ENCODE peak calls at places on chromosomes 4 and X, in seven cellular contexts. One of them, this sample, is unnamed.

GRCh38 chr4:52059372-52059771 is 8.3 kb downstream of the SPATA18 start:
- DNase-seq in sigmoid colon: no peak
- DNase-seq in HCT116: no peak
- DNase-seq in brain microvascular endothelial cell: no peak
- DNase-seq in fibroblast of mammary gland: peak; percentile 82
- DNase-seq in cardiac muscle cell: no peak
- DNase-seq in choroid plexus epithelial cell: peak; percentile 67
- DNase-seq in this sample: no peak

GRCh38 chr4:129240816-129241215 is 144.9 kb downstream of the C4orf33 start:
- DNase-seq in sigmoid colon: no peak
- DNase-seq in HCT116: no peak
- DNase-seq in brain microvascular endothelial cell: peak; percentile 35
- DNase-seq in fibroblast of mammary gland: peak; percentile 70
- DNase-seq in cardiac muscle cell: no peak
- DNase-seq in choroid plexus epithelial cell: peak; percentile 32
- DNase-seq in this sample: no peak

GRCh38 chr4:158824425-158825274 is 55.8 kb downstream of the FNIP2 start:
- DNase-seq in sigmoid colon: no peak
- DNase-seq in HCT116: no peak
- DNase-seq in brain microvascular endothelial cell: peak; percentile 55
- DNase-seq in fibroblast of mammary gland: peak; percentile 47
- DNase-seq in cardiac muscle cell: peak; percentile 37
- DNase-seq in choroid plexus epithelial cell: peak; percentile 37
- DNase-seq in this sample: no peak

GRCh38 chr4:56910172-56910967 is 2.7 kb downstream of the REST start:
- DNase-seq in sigmoid colon: no peak
- DNase-seq in HCT116: no peak
- DNase-seq in brain microvascular endothelial cell: no peak
- DNase-seq in fibroblast of mammary gland: no peak
- DNase-seq in cardiac muscle cell: peak; percentile 18
- DNase-seq in choroid plexus epithelial cell: no peak
- DNase-seq in this sample: no peak

GRCh38 chr4:56958111-56958517 is 19.3 kb downstream of the NOA1 start:
- DNase-seq in sigmoid colon: peak; percentile 96
- DNase-seq in HCT116: no peak
- DNase-seq in brain microvascular endothelial cell: peak; percentile 97
- DNase-seq in fibroblast of mammary gland: peak; percentile 99
- DNase-seq in cardiac muscle cell: no peak
- DNase-seq in choroid plexus epithelial cell: peak; percentile 99
- DNase-seq in this sample: no peak

GRCh38 chrX:13077168-13077567 is 32.7 kb upstream of the FAM9C start:
- DNase-seq in sigmoid colon: no peak
- DNase-seq in HCT116: no peak
- DNase-seq in brain microvascular endothelial cell: no peak
- DNase-seq in fibroblast of mammary gland: peak; percentile 19
- DNase-seq in cardiac muscle cell: no peak
- DNase-seq in choroid plexus epithelial cell: peak; percentile 13
- DNase-seq in this sample: no peak

GRCh38 chr4:109803924-109804571 is 2.2 kb upstream of the CFI start:
- DNase-seq in sigmoid colon: no peak
- DNase-seq in HCT116: peak; percentile 51
- DNase-seq in brain microvascular endothelial cell: peak; percentile 36
- DNase-seq in fibroblast of mammary gland: peak; percentile 55
- DNase-seq in cardiac muscle cell: peak; percentile 23
- DNase-seq in choroid plexus epithelial cell: peak; percentile 79
- DNase-seq in this sample: peak; percentile 66

GRCh38 chrX:101390664-101391525 is at the start of gene RPL36A:
- DNase-seq in sigmoid colon: peak; percentile 92
- DNase-seq in HCT116: peak; percentile 78
- DNase-seq in brain microvascular endothelial cell: peak; percentile 84
- DNase-seq in fibroblast of mammary gland: peak; percentile 90
- DNase-seq in cardiac muscle cell: peak; percentile 92
- DNase-seq in choroid plexus epithelial cell: peak; percentile 92
- DNase-seq in this sample: peak; percentile 95

GRCh38 chrX:110454336-110454735 is 95.7 kb downstream of the RTL9 start:
- DNase-seq in sigmoid colon: no peak
- DNase-seq in HCT116: no peak
- DNase-seq in brain microvascular endothelial cell: no peak
- DNase-seq in fibroblast of mammary gland: no peak
- DNase-seq in cardiac muscle cell: no peak
- DNase-seq in choroid plexus epithelial cell: no peak
- DNase-seq in this sample: no peak

GRCh38 chrX:38871129-38872029 is 70.1 kb downstream of the MID1IP1 start:
- DNase-seq in sigmoid colon: no peak
- DNase-seq in HCT116: no peak
- DNase-seq in brain microvascular endothelial cell: no peak
- DNase-seq in fibroblast of mammary gland: no peak
- DNase-seq in cardiac muscle cell: no peak
- DNase-seq in choroid plexus epithelial cell: no peak
- DNase-seq in this sample: no peak

GRCh38 chrX:46551494-46552128 is 6.4 kb upstream of the ZNF674 start:
- DNase-seq in sigmoid colon: no peak
- DNase-seq in HCT116: no peak
- DNase-seq in brain microvascular endothelial cell: peak; percentile 77
- DNase-seq in fibroblast of mammary gland: peak; percentile 24
- DNase-seq in cardiac muscle cell: no peak
- DNase-seq in choroid plexus epithelial cell: peak; percentile 66
- DNase-seq in this sample: no peak

GRCh38 chr4:152917533-152918395 is 18.4 kb upstream of the FHDC1 start:
- DNase-seq in sigmoid colon: no peak
- DNase-seq in HCT116: no peak
- DNase-seq in brain microvascular endothelial cell: no peak
- DNase-seq in fibroblast of mammary gland: no peak
- DNase-seq in cardiac muscle cell: no peak
- DNase-seq in choroid plexus epithelial cell: no peak
- DNase-seq in this sample: no peak

GRCh38 chr4:169148851-169149250 is 121.9 kb downstream of the SH3RF1 start:
- DNase-seq in sigmoid colon: no peak
- DNase-seq in HCT116: no peak
- DNase-seq in brain microvascular endothelial cell: no peak
- DNase-seq in fibroblast of mammary gland: no peak
- DNase-seq in cardiac muscle cell: no peak
- DNase-seq in choroid plexus epithelial cell: no peak
- DNase-seq in this sample: no peak

GRCh38 chr4:25810815-25811690 is 51.7 kb downstream of the SEL1L3 start:
- DNase-seq in sigmoid colon: no peak
- DNase-seq in HCT116: no peak
- DNase-seq in brain microvascular endothelial cell: peak; percentile 37
- DNase-seq in fibroblast of mammary gland: peak; percentile 72
- DNase-seq in cardiac muscle cell: peak; percentile 12
- DNase-seq in choroid plexus epithelial cell: peak; percentile 67
- DNase-seq in this sample: no peak

GRCh38 chr4:162793004-162793403 is 373.7 kb downstream of the NAF1 start:
- DNase-seq in sigmoid colon: no peak
- DNase-seq in HCT116: no peak
- DNase-seq in brain microvascular endothelial cell: no peak
- DNase-seq in fibroblast of mammary gland: no peak
- DNase-seq in cardiac muscle cell: no peak
- DNase-seq in choroid plexus epithelial cell: peak; percentile 38
- DNase-seq in this sample: no peak

GRCh38 chr4:128379860-128380259 is 92.2 kb upstream of the PGRMC2 start:
- DNase-seq in sigmoid colon: no peak
- DNase-seq in HCT116: no peak
- DNase-seq in brain microvascular endothelial cell: peak; percentile 14
- DNase-seq in fibroblast of mammary gland: peak; percentile 42
- DNase-seq in cardiac muscle cell: peak; percentile 38
- DNase-seq in choroid plexus epithelial cell: peak; percentile 71
- DNase-seq in this sample: peak; percentile 28

GRCh38 chr4:21467551-21467950 is 481.0 kb downstream of the KCNIP4 start:
- DNase-seq in sigmoid colon: no peak
- DNase-seq in HCT116: no peak
- DNase-seq in brain microvascular endothelial cell: no peak
- DNase-seq in fibroblast of mammary gland: no peak
- DNase-seq in cardiac muscle cell: no peak
- DNase-seq in choroid plexus epithelial cell: no peak
- DNase-seq in this sample: no peak

GRCh38 chrX:18047440-18047940 is 173.2 kb downstream of the BEND2 start:
- DNase-seq in sigmoid colon: no peak
- DNase-seq in HCT116: no peak
- DNase-seq in brain microvascular endothelial cell: no peak
- DNase-seq in fibroblast of mammary gland: no peak
- DNase-seq in cardiac muscle cell: no peak
- DNase-seq in choroid plexus epithelial cell: no peak
- DNase-seq in this sample: no peak

GRCh38 chr4:112557676-112558411 is 41.9 kb upstream of the NEUROG2 start:
- DNase-seq in sigmoid colon: no peak
- DNase-seq in HCT116: no peak
- DNase-seq in brain microvascular endothelial cell: no peak
- DNase-seq in fibroblast of mammary gland: no peak
- DNase-seq in cardiac muscle cell: no peak
- DNase-seq in choroid plexus epithelial cell: peak; percentile 93
- DNase-seq in this sample: no peak

GRCh38 chr4:7206385-7206784 is 14.0 kb downstream of the SORCS2 start:
- DNase-seq in sigmoid colon: no peak
- DNase-seq in HCT116: no peak
- DNase-seq in brain microvascular endothelial cell: peak; percentile 80
- DNase-seq in fibroblast of mammary gland: peak; percentile 78
- DNase-seq in cardiac muscle cell: no peak
- DNase-seq in choroid plexus epithelial cell: peak; percentile 69
- DNase-seq in this sample: no peak

GRCh38 chr4:138609943-138610350 is 367.8 kb upstream of the SLC7A11 start:
- DNase-seq in sigmoid colon: no peak
- DNase-seq in HCT116: no peak
- DNase-seq in brain microvascular endothelial cell: peak; percentile 84
- DNase-seq in fibroblast of mammary gland: peak; percentile 69
- DNase-seq in cardiac muscle cell: no peak
- DNase-seq in choroid plexus epithelial cell: peak; percentile 82
- DNase-seq in this sample: no peak

GRCh38 chr4:138614462-138615142 is 372.5 kb upstream of the SLC7A11 start:
- DNase-seq in sigmoid colon: no peak
- DNase-seq in HCT116: no peak
- DNase-seq in brain microvascular endothelial cell: no peak
- DNase-seq in fibroblast of mammary gland: no peak
- DNase-seq in cardiac muscle cell: no peak
- DNase-seq in choroid plexus epithelial cell: no peak
- DNase-seq in this sample: no peak

GRCh38 chr4:138612428-138612827 is 370.3 kb upstream of the SLC7A11 start:
- DNase-seq in sigmoid colon: no peak
- DNase-seq in HCT116: no peak
- DNase-seq in brain microvascular endothelial cell: no peak
- DNase-seq in fibroblast of mammary gland: no peak
- DNase-seq in cardiac muscle cell: no peak
- DNase-seq in choroid plexus epithelial cell: no peak
- DNase-seq in this sample: no peak

GRCh38 chr4:138611721-138612120 is 369.6 kb upstream of the SLC7A11 start:
- DNase-seq in sigmoid colon: no peak
- DNase-seq in HCT116: no peak
- DNase-seq in brain microvascular endothelial cell: no peak
- DNase-seq in fibroblast of mammary gland: no peak
- DNase-seq in cardiac muscle cell: peak; percentile 8
- DNase-seq in choroid plexus epithelial cell: peak; percentile 26
- DNase-seq in this sample: no peak

GRCh38 chr4:138611017-138611416 is 368.9 kb upstream of the SLC7A11 start:
- DNase-seq in sigmoid colon: no peak
- DNase-seq in HCT116: no peak
- DNase-seq in brain microvascular endothelial cell: no peak
- DNase-seq in fibroblast of mammary gland: no peak
- DNase-seq in cardiac muscle cell: no peak
- DNase-seq in choroid plexus epithelial cell: no peak
- DNase-seq in this sample: no peak
- TF ChIP-seq CTCF in sigmoid colon: no peak
- TF ChIP-seq CTCF in HCT116: no peak
- TF ChIP-seq CTCF in brain microvascular endothelial cell: no peak
- TF ChIP-seq CTCF in fibroblast of mammary gland: no peak
- TF ChIP-seq CTCF in cardiac muscle cell: no peak
- TF ChIP-seq CTCF in choroid plexus epithelial cell: no peak
- TF ChIP-seq CTCF in this sample: no peak

DNA sequence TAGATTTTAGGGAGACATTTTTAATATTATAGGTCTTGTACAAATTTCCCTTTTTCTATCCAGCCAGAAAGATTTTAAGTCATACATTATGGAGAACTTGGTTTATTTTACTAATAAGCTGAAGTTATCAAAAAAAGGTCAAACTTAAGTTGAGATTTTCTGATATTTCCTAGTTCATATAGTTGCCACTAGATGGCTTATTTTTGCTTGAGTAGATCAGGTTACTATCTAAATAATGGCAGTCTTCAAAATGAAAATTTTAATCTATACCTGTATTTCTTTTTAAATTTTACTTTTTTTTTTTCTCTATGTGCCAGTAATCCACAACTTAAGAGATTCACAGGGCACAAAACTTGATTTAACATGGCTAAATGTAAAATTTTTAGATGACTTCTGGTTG is 52.3 kb downstream of the USP9X start:
- DNase-seq in sigmoid colon: no peak
- DNase-seq in HCT116: no peak
- DNase-seq in brain microvascular endothelial cell: no peak
- DNase-seq in fibroblast of mammary gland: peak; percentile 36
- DNase-seq in cardiac muscle cell: no peak
- DNase-seq in choroid plexus epithelial cell: no peak
- DNase-seq in this sample: no peak
- H3K4me3 ChIP-seq in sigmoid colon: no peak overlapping the region
- H3K4me3 ChIP-seq in HCT116: no peak overlapping the region
- H3K4me3 ChIP-seq in brain microvascular endothelial cell: no peak overlapping the region
- H3K4me3 ChIP-seq in fibroblast of mammary gland: no peak overlapping the region
- H3K4me3 ChIP-seq in cardiac muscle cell: no peak overlapping the region
- H3K4me3 ChIP-seq in choroid plexus epithelial cell: no peak overlapping the region
- H3K4me3 ChIP-seq in this sample: no peak overlapping the region

DNA sequence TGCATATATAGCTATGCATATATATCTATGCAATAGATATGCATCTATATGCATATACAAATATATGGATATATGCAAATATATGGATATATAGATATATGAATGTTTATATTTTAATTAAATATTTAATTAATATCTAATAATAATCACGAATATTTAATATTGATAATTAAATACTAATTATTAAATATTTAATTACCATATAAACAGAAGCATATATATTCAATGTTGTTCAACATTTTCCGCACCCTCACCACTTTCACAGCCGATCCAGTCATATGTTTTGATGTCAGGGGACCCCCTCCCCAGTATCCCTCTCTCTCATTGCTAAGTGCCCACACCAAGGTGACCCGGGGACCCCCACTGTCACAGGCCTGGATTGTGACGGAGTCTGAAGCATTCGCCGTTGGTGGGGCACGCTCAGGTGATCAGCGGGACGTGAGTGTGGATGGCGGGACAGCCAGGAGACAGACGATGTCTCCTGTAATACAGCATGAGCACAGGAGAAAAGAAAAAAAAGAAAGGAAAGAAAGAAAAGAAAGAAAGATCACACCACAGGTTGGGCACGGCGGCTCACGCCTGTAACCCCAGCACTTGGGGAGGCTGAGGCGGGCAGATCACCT is 199.7 kb downstream of the CRLF2 start:
- DNase-seq in sigmoid colon: no peak
- DNase-seq in HCT116: no peak
- DNase-seq in brain microvascular endothelial cell: no peak
- DNase-seq in fibroblast of mammary gland: no peak
- DNase-seq in cardiac muscle cell: no peak
- DNase-seq in choroid plexus epithelial cell: no peak
- DNase-seq in this sample: no peak
- TF ChIP-seq CTCF in sigmoid colon: no peak
- TF ChIP-seq CTCF in HCT116: no peak
- TF ChIP-seq CTCF in brain microvascular endothelial cell: no peak
- TF ChIP-seq CTCF in fibroblast of mammary gland: no peak
- TF ChIP-seq CTCF in cardiac muscle cell: no peak
- TF ChIP-seq CTCF in choroid plexus epithelial cell: no peak
- TF ChIP-seq CTCF in this sample: no peak

GRCh38 chrX:50643525-50644137 is 170.4 kb downstream of the SHROOM4 start:
- DNase-seq in sigmoid colon: no peak
- DNase-seq in HCT116: no peak
- DNase-seq in brain microvascular endothelial cell: no peak
- DNase-seq in fibroblast of mammary gland: no peak
- DNase-seq in cardiac muscle cell: no peak
- DNase-seq in choroid plexus epithelial cell: no peak
- DNase-seq in this sample: no peak
- H3K4me3 ChIP-seq in sigmoid colon: no peak overlapping the region
- H3K4me3 ChIP-seq in HCT116: no peak overlapping the region
- H3K4me3 ChIP-seq in brain microvascular endothelial cell: no peak overlapping the region
- H3K4me3 ChIP-seq in fibroblast of mammary gland: no peak overlapping the region
- H3K4me3 ChIP-seq in cardiac muscle cell: no peak overlapping the region
- H3K4me3 ChIP-seq in choroid plexus epithelial cell: no peak overlapping the region
- H3K4me3 ChIP-seq in this sample: no peak overlapping the region